ENCODE peak calls at places on chromosomes 6 and 20, in eight cellular contexts. E is NCI-H2081, M is heart right ventricle, N is D341Med, Q is GM10248, I is NCI-H446 treated with DMSO at 0.1 percent for 48 hours, H is amygdala, Z is iris pigment epithelial cell. D is an unnamed sample.

GRCh38 chr6:154509421-154510143 is 903 bp downstream of the CNKSR3 start:
- DNase-seq in M (no peak), N (peak; percentile 64), E (no peak), I (no peak), H (no peak), Q (peak; percentile 36), Z (peak; percentile 33), D (peak; percentile 56)

GRCh38 chr6:155290491-155290890 is 23.8 kb downstream of the TFB1M start:
- DNase-seq in I (no peak), E (no peak), M (no peak), Q (no peak), H (no peak), Z (peak; percentile 61), N (no peak), D (no peak)

GRCh38 chr20:9269280-9269971 is 200.5 kb downstream of the PLCB4 start:
- DNase-seq in N (no peak), M (no peak), Z (peak; percentile 81), E (no peak), Q (no peak), I (no peak), H (no peak), D (no peak)

GRCh38 chr20:48409216-48409615 is 418.6 kb downstream of the PREX1 start:
- DNase-seq in Q (no peak), H (no peak), E (no peak), M (no peak), Z (no peak), I (no peak), N (no peak), D (no peak)

GRCh38 chr6:116557863-116558262 is 4.3 kb downstream of the CALHM4 start:
- DNase-seq in M (peak; percentile 61), H (no peak), N (no peak), Q (no peak), Z (peak; percentile 98), E (no peak), I (no peak), D (peak; percentile 63)

GRCh38 chr6:117483004-117483644 is 650 bp downstream of the DCBLD1 start:
- DNase-seq in I (no peak), H (peak; percentile 17), Z (peak; percentile 58), N (peak; percentile 72), M (peak; percentile 50), Q (peak; percentile 37), E (peak; percentile 48), D (peak; percentile 79)

GRCh38 chr20:3786126-3786484 is 435 bp downstream of the CENPB start:
- DNase-seq in H (no peak), I (no peak), Q (peak; percentile 47), N (peak; percentile 77), M (peak; percentile 50), E (peak; percentile 46), Z (peak; percentile 81), D (peak; percentile 69)

GRCh38 chr20:25314497-25315417 is 66.9 kb downstream of the PYGB start:
- DNase-seq in Q (no peak), H (no peak), E (no peak), M (peak; percentile 2), I (no peak), Z (no peak), N (no peak), D (no peak)

GRCh38 chr6:158416841-158417759 is 104.8 kb downstream of the TULP4 start:
- DNase-seq in I (no peak), M (no peak), E (no peak), Q (no peak), H (no peak), Z (no peak), N (no peak), D (no peak)

GRCh38 chr20:43564993-43565757 is 6.3 kb downstream of the SGK2 start:
- DNase-seq in Q (no peak), I (no peak), M (no peak), E (no peak), N (no peak), H (peak; percentile 16), Z (no peak), D (no peak)

GRCh38 chr6:135048915-135049314 is 5.7 kb downstream of the HBS1L start:
- DNase-seq in Z (no peak), E (no peak), I (no peak), H (no peak), M (no peak), N (no peak), Q (no peak), D (no peak)